ENCODE peak calls at places on chromosomes 2 and 18, in four cellular contexts. S is PC-3, N is keratinocyte, K is PC-9. R is an unnamed sample.
A peak's percentile ranks its signal among the peaks of the same experiment; 100 is the strongest.

GRCh38 chr2:203675086-203675485 is 31.4 kb upstream of the CD28 start:
- DNase-seq in S (peak; percentile 18), N (no peak), K (no peak), R (peak; percentile 78)

GRCh38 chr2:28765316-28765715 is 13.7 kb downstream of the PPP1CB start:
- DNase-seq in S (no peak), N (no peak), K (no peak), R (peak; percentile 64)

GRCh38 chr18:24346254-24346653 is 51.4 kb downstream of the OSBPL1A start:
- DNase-seq in S (no peak), N (no peak), K (no peak), R (no peak)

GRCh38 chr2:15427987-15428386 is 133.1 kb downstream of the NBAS start:
- DNase-seq in S (no peak), N (no peak), K (no peak), R (no peak)

GRCh38 chr18:40911582-40912254 is 1043.3 kb upstream of the PIK3C3 start:
- DNase-seq in S (peak; percentile 34), N (no peak), K (no peak), R (peak; percentile 55)

GRCh38 chr18:58603365-58604067 is 25.4 kb downstream of the ALPK2 start:
- DNase-seq in S (no peak), N (no peak), K (no peak), R (no peak)

GRCh38 chr2:156405586-156405985 is 30.6 kb upstream of the GPD2 start:
- DNase-seq in S (no peak), N (no peak), K (no peak), R (peak; percentile 79)

GRCh38 chr2:62423235-62423634 is 82.8 kb downstream of the TMEM17 start:
- DNase-seq in S (peak; percentile 43), N (no peak), K (no peak), R (peak; percentile 23)

GRCh38 chr2:12513339-12513738 is 203.4 kb upstream of the TRIB2 start:
- DNase-seq in S (no peak), N (no peak), K (no peak), R (no peak)

GRCh38 chr2:43267393-43267792 is 41.0 kb upstream of the ZFP36L2 start:
- DNase-seq in S (no peak), N (no peak), K (no peak), R (no peak)

DNA sequence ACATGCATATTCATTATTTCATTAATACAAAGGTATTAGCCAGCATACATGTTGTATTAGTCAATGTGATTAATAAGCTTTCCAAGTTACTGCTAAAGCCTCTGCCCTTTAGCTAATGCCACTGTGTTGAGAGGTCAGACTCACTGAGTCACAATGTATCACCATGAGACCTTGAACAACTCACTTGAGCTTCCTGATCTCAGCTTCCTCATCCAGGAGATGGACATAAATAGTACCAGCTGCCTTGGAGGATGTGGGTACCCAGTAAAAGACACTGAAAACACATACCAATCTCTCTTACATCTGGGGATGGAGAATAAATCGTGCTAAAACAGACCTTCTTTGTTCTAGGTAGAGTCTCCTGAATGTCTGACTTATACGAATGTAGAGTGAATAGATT is 224.6 kb downstream of the EPHA4 start:
- DNase-seq in S (peak; percentile 53), N (peak; percentile 52), K (no peak), R (peak; percentile 77)
- H3K9me3 ChIP-seq in S (no peaks in the 10 kb centered on the region), N (no peaks in the 10 kb centered on the region), K (peaks cover 4% of the 10 kb centered on the region), R (no peaks in the 10 kb centered on the region)

GRCh38 chr2:174334278-174334715 is 457 bp upstream of the SP9 start:
- DNase-seq in S (no peak), N (no peak), K (no peak), R (no peak)
- TF ChIP-seq EZH2 in S (no peak), N (no peak), K (no peak), R (no peak)

DNA sequence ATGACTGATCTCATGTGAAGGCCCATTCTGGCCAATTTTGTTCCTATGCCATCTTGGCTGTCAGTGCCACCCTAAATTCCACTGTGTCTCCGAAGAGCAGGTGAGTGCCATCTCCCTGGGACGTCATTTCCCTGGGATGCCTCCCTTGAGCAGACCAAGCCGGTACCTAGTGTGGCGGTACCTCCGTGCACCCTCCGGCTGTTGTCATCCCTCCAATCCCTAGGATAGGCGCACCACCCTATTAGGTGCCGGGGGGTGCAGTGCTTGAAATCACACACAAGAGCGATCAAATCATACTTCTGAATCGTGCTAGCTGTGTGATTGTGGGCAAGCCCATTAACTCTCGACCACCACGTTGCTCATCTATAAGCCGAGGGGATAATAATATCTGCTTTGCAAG is 81.8 kb upstream of the GLI2 start:
- DNase-seq in S (no peak), N (no peak), K (no peak), R (no peak)
- H3K9me3 ChIP-seq in S (peaks cover 5% of the 10 kb centered on the region), N (peaks cover 5% of the 10 kb centered on the region), K (peaks cover 24% of the 10 kb centered on the region), R (no peaks in the 10 kb centered on the region)

DNA sequence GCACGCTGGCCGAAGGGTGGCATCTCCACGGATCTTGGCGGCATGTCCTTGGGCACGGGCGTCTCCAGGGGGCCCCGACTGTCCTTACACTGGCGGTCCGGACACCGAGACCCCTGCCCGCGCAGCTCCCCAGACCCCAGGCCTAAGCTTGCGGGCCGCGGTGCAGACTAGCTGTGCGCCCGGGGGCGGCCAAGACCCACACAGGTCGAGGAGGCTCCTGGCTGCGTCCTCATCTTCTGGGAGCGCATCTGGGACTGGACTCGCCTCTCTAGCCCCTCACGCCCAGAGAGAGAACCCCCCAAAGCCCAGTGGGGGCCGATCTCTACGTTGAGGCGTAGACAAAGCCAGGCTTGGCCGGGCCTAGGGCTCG is 468 bp upstream of the TWIST2 start:
- DNase-seq in S (no peak), N (no peak), K (no peak), R (no peak)
- TF ChIP-seq EZH2 in S (no peak), N (no peak), K (no peak), R (no peak)

GRCh38 chr2:106614511-106615291 is 127.5 kb downstream of the CD8B2 start:
- DNase-seq in S (no peak), N (no peak), K (no peak), R (no peak)
- H3K9me3 ChIP-seq in S (no peaks in the 10 kb centered on the region), N (no peaks in the 10 kb centered on the region), K (no peaks in the 10 kb centered on the region), R (no peaks in the 10 kb centered on the region)

GRCh38 chr2:68317971-68318685 is 1.6 kb downstream of the CNRIP1 start:
- DNase-seq in S (no peak), N (no peak), K (no peak), R (peak; percentile 45)

GRCh38 chr2:68316091-68316490 is 3.7 kb downstream of the CNRIP1 start:
- DNase-seq in S (no peak), N (no peak), K (no peak), R (no peak)

GRCh38 chr2:68318686-68319396 is 908 bp downstream of the CNRIP1 start:
- DNase-seq in S (no peak), N (no peak), K (no peak), R (peak; percentile 53)

GRCh38 chr2:68320118-68320641 is 431 bp upstream of the CNRIP1 start:
- DNase-seq in S (peak; percentile 75), N (no peak), K (no peak), R (no peak)

GRCh38 chr2:68319397-68320117 is at the start of gene CNRIP1:
- DNase-seq in S (peak; percentile 16), N (no peak), K (no peak), R (peak; percentile 88)
- TF ChIP-seq EZH2 in S (no peak), N (no peak), K (no peak), R (no peak)

DNA sequence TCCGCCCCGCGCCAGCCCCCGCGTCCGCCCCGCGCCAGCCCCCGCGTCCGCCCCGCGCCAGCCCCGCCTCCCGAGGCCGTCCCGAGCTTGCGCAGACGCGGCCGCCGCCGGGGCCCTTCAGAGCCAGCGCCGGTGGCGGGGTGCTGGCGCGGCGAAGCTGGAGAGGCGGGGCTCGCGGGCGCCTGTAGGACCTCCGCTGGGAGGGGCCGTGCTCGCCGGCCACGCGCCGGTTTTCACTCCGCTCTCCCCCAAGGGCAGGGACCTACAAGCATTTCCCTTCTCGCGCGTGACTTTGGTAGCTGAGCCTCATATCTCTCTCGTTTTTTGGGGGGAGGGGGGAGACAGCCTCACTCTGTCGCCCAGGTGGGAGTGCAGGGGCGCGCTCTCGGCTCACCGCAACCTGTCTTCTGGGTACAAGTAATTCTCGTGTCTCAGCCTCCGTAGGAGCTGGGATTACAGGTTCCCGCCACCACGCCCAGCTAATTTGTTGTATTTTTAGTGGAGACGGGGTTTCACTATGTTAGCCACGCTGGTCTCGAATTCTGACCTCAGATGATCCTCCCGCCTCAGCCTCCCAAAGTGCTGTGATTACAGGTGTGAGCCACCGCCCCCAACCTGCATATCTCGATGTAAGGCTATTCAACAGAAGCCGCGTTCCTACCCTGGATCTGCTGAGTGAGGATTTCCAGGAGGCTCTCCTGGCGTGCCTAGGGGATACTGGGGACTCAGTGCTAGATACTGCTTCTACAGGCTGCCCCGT is at the start of gene ZNF514:
- DNase-seq in S (peak; percentile 69), N (no peak), K (peak; percentile 72), R (peak; percentile 90)
- H3K9me3 ChIP-seq in S (no peaks in the 10 kb centered on the region), N (no peaks in the 10 kb centered on the region), K (peaks cover 25% of the 10 kb centered on the region), R (no peaks in the 10 kb centered on the region)

R was measured in GM23248.